ENCODE peak calls at places on chromosome 21, in four cellular contexts. K, S, V and H are unnamed samples.
A peak's percentile ranks its signal among the peaks of the same experiment; 100 is the strongest.

GRCh38 chr21:19541612-19542011 is 1138.0 kb upstream of the TMPRSS15 start:
- DNase-seq in K (no peak), S (no peak), V (no peak), H (no peak)

GRCh38 chr21:37240978-37241377 is 26.2 kb downstream of the VPS26C start:
- DNase-seq in K (no peak), S (no peak), V (no peak), H (no peak)

GRCh38 chr21:32794643-32795042 is 23.1 kb upstream of the PAXBP1 start:
- DNase-seq in K (no peak), S (no peak), V (no peak), H (no peak)

GRCh38 chr21:31346256-31346821 is 2.3 kb upstream of the TIAM1 start:
- DNase-seq in K (no peak), S (no peak), V (no peak), H (no peak)

GRCh38 chr21:34004984-34005383 is 68.4 kb upstream of the MRPS6 start:
- DNase-seq in K (no peak), S (no peak), V (no peak), H (no peak)

GRCh38 chr21:35850029-35850428 is 210.3 kb downstream of the SETD4 start:
- DNase-seq in K (peak; percentile 81), S (no peak), V (no peak), H (no peak)

GRCh38 chr21:34737115-34737514 is 68.3 kb downstream of the CLIC6 start:
- DNase-seq in K (peak; percentile 12), S (no peak), V (no peak), H (no peak)

GRCh38 chr21:18801468-18801867 is 397.9 kb upstream of the TMPRSS15 start:
- DNase-seq in K (no peak), S (no peak), V (peak; percentile 14), H (no peak)

GRCh38 chr21:42156690-42157605 is 62.0 kb upstream of the ABCG1 start:
- DNase-seq in K (no peak), S (no peak), V (no peak), H (no peak)

DNA sequence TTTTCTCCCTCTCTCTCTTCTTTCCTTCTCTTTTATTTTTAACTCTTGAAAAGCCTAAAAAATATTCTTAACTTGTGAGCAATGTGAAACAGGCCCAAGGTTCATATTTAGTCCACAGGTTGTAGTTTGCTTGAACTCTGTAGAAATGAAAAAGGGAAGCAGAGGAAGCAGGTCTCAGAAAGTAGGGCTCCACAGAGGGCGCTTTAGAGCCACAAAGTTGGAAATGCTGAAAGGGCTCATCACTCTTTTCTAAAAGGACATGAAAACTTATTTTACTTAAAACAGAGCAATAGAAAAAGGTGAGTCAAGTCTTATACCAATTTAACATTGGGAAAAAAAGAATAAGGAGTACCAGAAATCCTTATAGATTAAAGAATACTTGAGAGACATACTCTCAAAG is 247.0 kb downstream of the USP25 start:
- DNase-seq in K (no peak), S (no peak), V (peak; percentile 19), H (peak; percentile 5)
- TF ChIP-seq CTCF in K (peak; percentile 22), S (no peak), V (no peak), H (no peak)

DNA sequence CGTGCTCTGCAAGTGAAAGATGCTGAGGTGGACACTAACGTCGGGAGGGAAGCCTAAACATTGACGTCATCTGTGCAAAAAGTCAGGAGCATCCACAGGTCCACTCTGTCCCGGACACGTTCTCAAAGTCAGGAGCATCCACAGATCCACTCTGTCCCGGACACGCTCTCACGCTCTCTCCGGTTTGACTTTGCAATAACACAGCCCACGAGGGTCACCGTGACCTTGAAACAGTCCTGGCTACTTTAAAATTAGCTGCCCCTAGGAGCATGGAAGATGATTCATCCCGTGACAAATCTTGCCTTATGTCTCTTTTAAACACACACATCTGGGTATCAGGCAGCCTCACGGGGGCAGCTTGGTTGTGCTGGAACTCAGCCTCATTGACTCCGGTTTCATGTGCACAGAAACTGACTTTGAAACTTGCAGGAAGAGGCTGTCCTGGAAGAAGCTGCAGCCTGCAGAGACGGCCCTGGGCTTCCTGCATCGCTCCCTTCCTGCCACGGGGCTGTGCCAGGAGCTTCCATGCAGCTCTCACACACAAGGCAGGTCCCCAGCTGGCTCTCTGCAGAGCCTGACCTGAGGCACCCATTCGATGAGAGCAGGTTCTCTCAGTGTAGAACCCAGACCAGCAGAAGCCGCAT is 18.1 kb upstream of the COL18A1 start:
- DNase-seq in K (peak; percentile 87), S (no peak), V (no peak), H (no peak)
- TF ChIP-seq CTCF in K (peak; percentile 27), S (no peak), V (no peak), H (no peak)

DNA sequence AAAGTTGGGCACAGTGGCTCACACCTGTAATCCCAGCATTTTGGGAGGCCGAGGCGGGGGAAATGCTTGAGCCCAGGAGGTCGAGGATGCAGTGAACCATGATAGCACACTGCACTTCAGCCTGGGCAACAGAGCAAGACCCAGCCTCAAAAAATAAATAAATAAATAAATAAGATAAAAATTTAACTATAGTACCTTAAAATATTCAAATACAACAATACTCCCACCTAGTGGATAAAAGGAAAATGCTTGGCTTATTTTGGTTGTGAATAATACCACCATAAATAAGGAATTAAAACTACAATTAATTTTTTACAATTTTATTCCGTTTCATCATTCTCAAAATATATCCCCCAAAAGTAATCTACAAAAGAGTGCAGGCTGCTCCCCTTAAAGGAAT is 8.1 kb downstream of the PSMG1 start:
- DNase-seq in K (peak; percentile 43), S (no peak), V (no peak), H (no peak)
- TF ChIP-seq CTCF in K (peak; percentile 47), S (peak; percentile 17), V (no peak), H (peak; percentile 48)

GRCh38 chr21:22438428-22439086 is 1440.3 kb downstream of the NCAM2 start:
- DNase-seq in K (no peak), S (no peak), V (no peak), H (no peak)
- TF ChIP-seq CTCF in K (no peak), S (no peak), V (no peak), H (no peak)

GRCh38 chr21:14766241-14766640 is 220.1 kb upstream of the SAMSN1 start:
- DNase-seq in K (no peak), S (no peak), V (peak; percentile 49), H (no peak)

GRCh38 chr21:14762734-14763694 is 216.9 kb upstream of the SAMSN1 start:
- DNase-seq in K (no peak), S (no peak), V (no peak), H (no peak)

GRCh38 chr21:14762309-14762708 is 216.2 kb upstream of the SAMSN1 start:
- DNase-seq in K (no peak), S (no peak), V (no peak), H (no peak)

GRCh38 chr21:14767192-14767852 is 221.2 kb upstream of the SAMSN1 start:
- DNase-seq in K (no peak), S (no peak), V (no peak), H (no peak)

GRCh38 chr21:14763695-14764064 is 217.6 kb upstream of the SAMSN1 start:
- DNase-seq in K (no peak), S (no peak), V (no peak), H (no peak)
- TF ChIP-seq CTCF in K (no peak), S (no peak), V (no peak), H (no peak)

GRCh38 chr21:16993416-16994044 is 519.3 kb upstream of the CXADR start:
- DNase-seq in K (no peak), S (no peak), V (no peak), H (no peak)

GRCh38 chr21:16992448-16992847 is 520.4 kb upstream of the CXADR start:
- DNase-seq in K (no peak), S (no peak), V (no peak), H (no peak)
- TF ChIP-seq CTCF in K (no peak), S (no peak), V (no peak), H (no peak)

GRCh38 chr21:45357436-45358260 is 47.3 kb upstream of the COL18A1 start:
- DNase-seq in K (no peak), S (no peak), V (no peak), H (no peak)
- TF ChIP-seq CTCF in K (no peak), S (no peak), V (no peak), H (peak; percentile 19)